ENCODE peak calls at places on chromosomes 1 and 21, in five cellular contexts. X, Q, F, A and Y are unnamed samples.

GRCh38 chr1:10730985-10731384 is 65.5 kb downstream of the CASZ1 start:
- DNase-seq in Q (no peak), X (no peak), F (no peak), A (no peak), Y (no peak)

GRCh38 chr1:66403031-66403731 is 130.8 kb upstream of the SGIP1 start:
- DNase-seq in X (no peak), A (no peak), Q (no peak), F (no peak), Y (no peak)

GRCh38 chr1:232662910-232663309 is 33.0 kb upstream of the SIPA1L2 start:
- DNase-seq in Q (no peak), F (no peak), X (no peak), A (no peak), Y (no peak)

GRCh38 chr1:4062041-4062440 is 162.0 kb upstream of the C1orf174 start:
- DNase-seq in X (no peak), F (no peak), A (no peak), Q (no peak), Y (no peak)

GRCh38 chr1:942864-943533 is 16.1 kb downstream of the NOC2L start:
- DNase-seq in Q (peak; percentile 68), F (no peak), X (no peak), A (no peak), Y (peak; percentile 36)

GRCh38 chr21:31182231-31183129 is 144.2 kb upstream of the KRTAP19-8 start:
- DNase-seq in A (no peak), F (peak; percentile 19), X (no peak), Q (no peak), Y (no peak)

GRCh38 chr1:197471248-197472035 is 203.4 kb downstream of the CRB1 start:
- DNase-seq in X (no peak), F (no peak), Q (no peak), A (no peak), Y (no peak)

GRCh38 chr1:42927274-42927841 is 31.3 kb downstream of the SLC2A1 start:
- DNase-seq in X (no peak), Q (no peak), A (no peak), F (no peak), Y (no peak)

GRCh38 chr1:157040802-157041201 is 4.7 kb downstream of the ARHGEF11 start:
- DNase-seq in X (no peak), F (no peak), A (no peak), Q (no peak), Y (no peak)

GRCh38 chr1:47444578-47445465 is 7.0 kb downstream of the FOXD2 start:
- DNase-seq in A (no peak), F (no peak), X (no peak), Q (no peak), Y (no peak)

GRCh38 chr1:179380299-179380698 is 14.5 kb downstream of the AXDND1 start:
- DNase-seq in X (no peak), Q (no peak), F (no peak), A (no peak), Y (no peak)

GRCh38 chr1:230581446-230582079 is 60.7 kb upstream of the COG2 start:
- DNase-seq in X (peak; percentile 36), A (no peak), F (no peak), Q (no peak), Y (no peak)

GRCh38 chr1:206672844-206673758 is 11.6 kb upstream of the MAPKAPK2 start:
- DNase-seq in Q (no peak), A (no peak), F (no peak), X (no peak), Y (no peak)

GRCh38 chr1:73516458-73516857 is 681.5 kb downstream of the LRRIQ3 start:
- DNase-seq in F (no peak), Q (no peak), X (no peak), A (no peak), Y (no peak)

GRCh38 chr21:25462517-25462971 is 144.7 kb downstream of the MRPL39 start:
- DNase-seq in F (no peak), Q (no peak), X (no peak), A (no peak), Y (no peak)

GRCh38 chr1:14377386-14377785 is 221.1 kb upstream of the KAZN start:
- DNase-seq in F (no peak), X (no peak), A (no peak), Q (no peak), Y (no peak)

GRCh38 chr1:198169704-198170103 is 12.9 kb downstream of the NEK7 start:
- DNase-seq in F (no peak), A (no peak), Q (no peak), X (no peak), Y (no peak)

GRCh38 chr1:204266504-204267034 is 52.8 kb upstream of the GOLT1A start:
- DNase-seq in X (no peak), A (no peak), Q (peak; percentile 70), F (no peak), Y (no peak)

GRCh38 chr1:56056438-56057312 is 522.7 kb downstream of the PLPP3 start:
- DNase-seq in A (no peak), F (no peak), X (no peak), Q (no peak), Y (no peak)

GRCh38 chr1:41890841-41891311 is 27.8 kb downstream of the HIVEP3 start:
- DNase-seq in X (no peak), F (no peak), A (no peak), Q (no peak), Y (no peak)

GRCh38 chr1:47624531-47624930 is 186.7 kb downstream of the FOXD2 start:
- DNase-seq in F (no peak), Q (peak; percentile 65), A (no peak), X (no peak), Y (no peak)

GRCh38 chr1:52355436-52355835 is 10.6 kb downstream of the CC2D1B start:
- DNase-seq in A (no peak), X (no peak), Q (no peak), F (no peak), Y (no peak)